ENCODE peak calls at places on chromosomes 11 and 22, in eight cellular contexts. One of them, this sample, is unnamed.

GRCh38 chr11:69437001-69437875 is 44.2 kb upstream of the LINC01488 start:
- DNase-seq in germinal center: no peak
- DNase-seq in Peyer's patch: no peak
- DNase-seq in MV-4-11: no peak
- DNase-seq in fibroblast of the aortic adventitia: no peak
- DNase-seq in adrenal gland: no peak
- DNase-seq in head of caudate nucleus: no peak
- DNase-seq in mammary epithelial cell: peak; percentile 82
- DNase-seq in this sample: no peak

GRCh38 chr11:68810164-68810563 is 31.6 kb downstream of the CPT1A start:
- DNase-seq in germinal center: no peak
- DNase-seq in mammary epithelial cell: no peak
- DNase-seq in MV-4-11: no peak
- DNase-seq in adrenal gland: peak; percentile 85
- DNase-seq in Peyer's patch: no peak
- DNase-seq in head of caudate nucleus: no peak
- DNase-seq in fibroblast of the aortic adventitia: no peak
- DNase-seq in this sample: no peak

GRCh38 chr11:64710418-64711137 is 12.4 kb downstream of the NRXN2 start:
- DNase-seq in adrenal gland: no peak
- DNase-seq in germinal center: no peak
- DNase-seq in fibroblast of the aortic adventitia: peak; percentile 12
- DNase-seq in head of caudate nucleus: no peak
- DNase-seq in mammary epithelial cell: peak; percentile 41
- DNase-seq in MV-4-11: peak; percentile 49
- DNase-seq in Peyer's patch: no peak
- DNase-seq in this sample: no peak

GRCh38 chr11:67408437-67409200 is 4.7 kb downstream of the TBC1D10C start:
- DNase-seq in Peyer's patch: peak; percentile 46
- DNase-seq in mammary epithelial cell: no peak
- DNase-seq in fibroblast of the aortic adventitia: no peak
- DNase-seq in adrenal gland: no peak
- DNase-seq in germinal center: no peak
- DNase-seq in head of caudate nucleus: no peak
- DNase-seq in MV-4-11: no peak
- DNase-seq in this sample: no peak

GRCh38 chr11:115869780-115870431 is 365.7 kb upstream of the CADM1 start:
- DNase-seq in MV-4-11: peak; percentile 78
- DNase-seq in fibroblast of the aortic adventitia: no peak
- DNase-seq in adrenal gland: peak; percentile 10
- DNase-seq in mammary epithelial cell: peak; percentile 17
- DNase-seq in germinal center: peak; percentile 39
- DNase-seq in Peyer's patch: no peak
- DNase-seq in head of caudate nucleus: no peak
- DNase-seq in this sample: peak; percentile 16

GRCh38 chr11:120645639-120646038 is 134.1 kb downstream of the GRIK4 start:
- DNase-seq in head of caudate nucleus: no peak
- DNase-seq in mammary epithelial cell: no peak
- DNase-seq in germinal center: no peak
- DNase-seq in Peyer's patch: no peak
- DNase-seq in adrenal gland: no peak
- DNase-seq in MV-4-11: no peak
- DNase-seq in fibroblast of the aortic adventitia: no peak
- DNase-seq in this sample: no peak

GRCh38 chr11:95917188-95918036 is 6.5 kb downstream of the MTMR2 start:
- DNase-seq in fibroblast of the aortic adventitia: peak; percentile 75
- DNase-seq in Peyer's patch: no peak
- DNase-seq in mammary epithelial cell: peak; percentile 24
- DNase-seq in adrenal gland: no peak
- DNase-seq in head of caudate nucleus: no peak
- DNase-seq in MV-4-11: no peak
- DNase-seq in germinal center: no peak
- DNase-seq in this sample: no peak

GRCh38 chr11:121873770-121874169 is 242.2 kb downstream of the BLID start:
- DNase-seq in germinal center: no peak
- DNase-seq in mammary epithelial cell: no peak
- DNase-seq in Peyer's patch: no peak
- DNase-seq in head of caudate nucleus: no peak
- DNase-seq in adrenal gland: no peak
- DNase-seq in fibroblast of the aortic adventitia: no peak
- DNase-seq in MV-4-11: no peak
- DNase-seq in this sample: no peak

GRCh38 chr11:12066056-12066798 is 44.2 kb upstream of the MICAL2 start:
- DNase-seq in head of caudate nucleus: no peak
- DNase-seq in mammary epithelial cell: peak; percentile 97
- DNase-seq in adrenal gland: peak; percentile 83
- DNase-seq in Peyer's patch: no peak
- DNase-seq in fibroblast of the aortic adventitia: peak; percentile 89
- DNase-seq in germinal center: no peak
- DNase-seq in MV-4-11: peak; percentile 21
- DNase-seq in this sample: no peak

GRCh38 chr11:2569731-2570210 is 125.0 kb downstream of the KCNQ1 start:
- DNase-seq in mammary epithelial cell: no peak
- DNase-seq in Peyer's patch: peak; percentile 44
- DNase-seq in adrenal gland: no peak
- DNase-seq in head of caudate nucleus: no peak
- DNase-seq in MV-4-11: no peak
- DNase-seq in fibroblast of the aortic adventitia: no peak
- DNase-seq in germinal center: no peak
- DNase-seq in this sample: no peak

GRCh38 chr11:35402751-35403454 is 16.5 kb downstream of the SLC1A2 start:
- DNase-seq in adrenal gland: no peak
- DNase-seq in Peyer's patch: no peak
- DNase-seq in MV-4-11: no peak
- DNase-seq in mammary epithelial cell: no peak
- DNase-seq in germinal center: no peak
- DNase-seq in fibroblast of the aortic adventitia: no peak
- DNase-seq in head of caudate nucleus: no peak
- DNase-seq in this sample: no peak

GRCh38 chr11:101686514-101686913 is 102.7 kb upstream of the TRPC6 start:
- DNase-seq in Peyer's patch: no peak
- DNase-seq in MV-4-11: no peak
- DNase-seq in mammary epithelial cell: peak; percentile 85
- DNase-seq in germinal center: no peak
- DNase-seq in head of caudate nucleus: no peak
- DNase-seq in fibroblast of the aortic adventitia: no peak
- DNase-seq in adrenal gland: peak; percentile 11
- DNase-seq in this sample: no peak

GRCh38 chr22:50696251-50696798 is 23.7 kb downstream of the SHANK3 start:
- DNase-seq in germinal center: no peak
- DNase-seq in Peyer's patch: no peak
- DNase-seq in fibroblast of the aortic adventitia: no peak
- DNase-seq in adrenal gland: no peak
- DNase-seq in mammary epithelial cell: peak; percentile 21
- DNase-seq in head of caudate nucleus: no peak
- DNase-seq in MV-4-11: no peak
- DNase-seq in this sample: no peak

GRCh38 chr11:235998-236773 is at the start of gene SIRT3:
- DNase-seq in mammary epithelial cell: peak; percentile 81
- DNase-seq in germinal center: peak; percentile 96
- DNase-seq in head of caudate nucleus: peak; percentile 72
- DNase-seq in adrenal gland: peak; percentile 89
- DNase-seq in Peyer's patch: peak; percentile 93
- DNase-seq in MV-4-11: peak; percentile 75
- DNase-seq in fibroblast of the aortic adventitia: peak; percentile 67
- DNase-seq in this sample: peak; percentile 99

GRCh38 chr11:120023551-120023950 is 114.4 kb downstream of the TRIM29 start:
- DNase-seq in MV-4-11: no peak
- DNase-seq in adrenal gland: no peak
- DNase-seq in fibroblast of the aortic adventitia: no peak
- DNase-seq in Peyer's patch: no peak
- DNase-seq in mammary epithelial cell: no peak
- DNase-seq in head of caudate nucleus: no peak
- DNase-seq in germinal center: no peak
- DNase-seq in this sample: no peak

GRCh38 chr22:41429946-41430332 is 16.7 kb downstream of the TOB2 start:
- DNase-seq in Peyer's patch: no peak
- DNase-seq in MV-4-11: no peak
- DNase-seq in mammary epithelial cell: no peak
- DNase-seq in adrenal gland: no peak
- DNase-seq in head of caudate nucleus: no peak
- DNase-seq in fibroblast of the aortic adventitia: no peak
- DNase-seq in germinal center: no peak
- DNase-seq in this sample: no peak

GRCh38 chr11:85661972-85662664 is 2.8 kb downstream of the CREBZF start:
- DNase-seq in mammary epithelial cell: no peak
- DNase-seq in Peyer's patch: no peak
- DNase-seq in germinal center: no peak
- DNase-seq in fibroblast of the aortic adventitia: peak; percentile 37
- DNase-seq in adrenal gland: no peak
- DNase-seq in MV-4-11: no peak
- DNase-seq in head of caudate nucleus: no peak
- DNase-seq in this sample: no peak

GRCh38 chr11:33557201-33557600 is 143.4 kb downstream of the C11orf91 start:
- DNase-seq in Peyer's patch: no peak
- DNase-seq in head of caudate nucleus: no peak
- DNase-seq in fibroblast of the aortic adventitia: peak; percentile 79
- DNase-seq in MV-4-11: no peak
- DNase-seq in adrenal gland: no peak
- DNase-seq in germinal center: no peak
- DNase-seq in mammary epithelial cell: peak; percentile 92
- DNase-seq in this sample: no peak

GRCh38 chr11:115330693-115331482 is 173.3 kb downstream of the CADM1 start:
- DNase-seq in Peyer's patch: no peak
- DNase-seq in germinal center: no peak
- DNase-seq in MV-4-11: no peak
- DNase-seq in head of caudate nucleus: no peak
- DNase-seq in mammary epithelial cell: no peak
- DNase-seq in fibroblast of the aortic adventitia: no peak
- DNase-seq in adrenal gland: no peak
- DNase-seq in this sample: no peak

GRCh38 chr22:19897726-19898515 is 43.2 kb upstream of the GNB1L start:
- DNase-seq in Peyer's patch: no peak
- DNase-seq in mammary epithelial cell: no peak
- DNase-seq in MV-4-11: no peak
- DNase-seq in germinal center: no peak
- DNase-seq in adrenal gland: no peak
- DNase-seq in fibroblast of the aortic adventitia: no peak
- DNase-seq in head of caudate nucleus: no peak
- DNase-seq in this sample: no peak

GRCh38 chr11:10493041-10493663 is 38.1 kb downstream of the AMPD3 start:
- DNase-seq in Peyer's patch: no peak
- DNase-seq in mammary epithelial cell: no peak
- DNase-seq in fibroblast of the aortic adventitia: no peak
- DNase-seq in adrenal gland: no peak
- DNase-seq in head of caudate nucleus: no peak
- DNase-seq in MV-4-11: no peak
- DNase-seq in germinal center: no peak
- DNase-seq in this sample: no peak

GRCh38 chr11:121352301-121352891 is 59.8 kb downstream of the SC5D start:
- DNase-seq in germinal center: no peak
- DNase-seq in adrenal gland: no peak
- DNase-seq in head of caudate nucleus: peak; percentile 62
- DNase-seq in Peyer's patch: no peak
- DNase-seq in fibroblast of the aortic adventitia: no peak
- DNase-seq in mammary epithelial cell: no peak
- DNase-seq in MV-4-11: no peak
- DNase-seq in this sample: no peak

GRCh38 chr22:36873614-36874308 is 13.0 kb downstream of the NCF4 start:
- DNase-seq in fibroblast of the aortic adventitia: peak; percentile 82
- DNase-seq in Peyer's patch: no peak
- DNase-seq in mammary epithelial cell: peak; percentile 88
- DNase-seq in MV-4-11: peak; percentile 94
- DNase-seq in adrenal gland: peak; percentile 68
- DNase-seq in germinal center: peak; percentile 60
- DNase-seq in head of caudate nucleus: no peak
- DNase-seq in this sample: peak; percentile 68

GRCh38 chr11:6646040-6646439 is 9.6 kb downstream of the DCHS1 start:
- DNase-seq in fibroblast of the aortic adventitia: peak; percentile 74
- DNase-seq in MV-4-11: peak; percentile 78
- DNase-seq in germinal center: no peak
- DNase-seq in mammary epithelial cell: no peak
- DNase-seq in Peyer's patch: no peak
- DNase-seq in head of caudate nucleus: no peak
- DNase-seq in adrenal gland: peak; percentile 40
- DNase-seq in this sample: no peak

GRCh38 chr11:67366546-67366945 is 6.9 kb downstream of the CLCF1 start:
- DNase-seq in mammary epithelial cell: no peak
- DNase-seq in head of caudate nucleus: no peak
- DNase-seq in germinal center: no peak
- DNase-seq in Peyer's patch: no peak
- DNase-seq in adrenal gland: no peak
- DNase-seq in MV-4-11: no peak
- DNase-seq in fibroblast of the aortic adventitia: peak; percentile 49
- DNase-seq in this sample: no peak

GRCh38 chr11:63639195-63639832 is 25.1 kb upstream of the PLAAT3 start:
- DNase-seq in adrenal gland: no peak
- DNase-seq in MV-4-11: peak; percentile 33
- DNase-seq in mammary epithelial cell: no peak
- DNase-seq in fibroblast of the aortic adventitia: peak; percentile 74
- DNase-seq in germinal center: no peak
- DNase-seq in head of caudate nucleus: no peak
- DNase-seq in Peyer's patch: no peak
- DNase-seq in this sample: no peak

GRCh38 chr11:9574806-9575530 is 1.5 kb downstream of the WEE1 start:
- DNase-seq in Peyer's patch: peak; percentile 70
- DNase-seq in MV-4-11: peak; percentile 15
- DNase-seq in adrenal gland: peak; percentile 76
- DNase-seq in germinal center: peak; percentile 16
- DNase-seq in mammary epithelial cell: peak; percentile 86
- DNase-seq in fibroblast of the aortic adventitia: peak; percentile 93
- DNase-seq in head of caudate nucleus: no peak
- DNase-seq in this sample: peak; percentile 10

GRCh38 chr11:128552783-128553661 is 34.3 kb downstream of the ETS1 start:
- DNase-seq in germinal center: peak; percentile 92
- DNase-seq in head of caudate nucleus: peak; percentile 46
- DNase-seq in Peyer's patch: no peak
- DNase-seq in adrenal gland: peak; percentile 8
- DNase-seq in mammary epithelial cell: peak; percentile 94
- DNase-seq in fibroblast of the aortic adventitia: no peak
- DNase-seq in MV-4-11: peak; percentile 86
- DNase-seq in this sample: peak; percentile 76

GRCh38 chr22:23237201-23237798 is 57.0 kb downstream of the BCR start:
- DNase-seq in MV-4-11: no peak
- DNase-seq in head of caudate nucleus: peak; percentile 69
- DNase-seq in germinal center: no peak
- DNase-seq in mammary epithelial cell: no peak
- DNase-seq in adrenal gland: no peak
- DNase-seq in Peyer's patch: no peak
- DNase-seq in fibroblast of the aortic adventitia: peak; percentile 32
- DNase-seq in this sample: no peak

GRCh38 chr22:36682835-36683234 is 20.7 kb downstream of the CACNG2 start:
- DNase-seq in head of caudate nucleus: no peak
- DNase-seq in germinal center: no peak
- DNase-seq in mammary epithelial cell: no peak
- DNase-seq in fibroblast of the aortic adventitia: no peak
- DNase-seq in Peyer's patch: no peak
- DNase-seq in MV-4-11: no peak
- DNase-seq in adrenal gland: no peak
- DNase-seq in this sample: no peak

GRCh38 chr11:19512621-19513020 is 200.0 kb upstream of the NAV2 start:
- DNase-seq in fibroblast of the aortic adventitia: peak; percentile 30
- DNase-seq in MV-4-11: no peak
- DNase-seq in head of caudate nucleus: no peak
- DNase-seq in mammary epithelial cell: no peak
- DNase-seq in germinal center: no peak
- DNase-seq in Peyer's patch: no peak
- DNase-seq in adrenal gland: no peak
- DNase-seq in this sample: no peak

GRCh38 chr11:61846351-61846750 is 18.3 kb downstream of the FADS2 start:
- DNase-seq in head of caudate nucleus: no peak
- DNase-seq in MV-4-11: no peak
- DNase-seq in adrenal gland: no peak
- DNase-seq in germinal center: no peak
- DNase-seq in fibroblast of the aortic adventitia: no peak
- DNase-seq in mammary epithelial cell: no peak
- DNase-seq in Peyer's patch: no peak
- DNase-seq in this sample: no peak

GRCh38 chr22:39170825-39171622 is 18.5 kb upstream of the CBX7 start:
- DNase-seq in head of caudate nucleus: peak; percentile 85
- DNase-seq in Peyer's patch: peak; percentile 88
- DNase-seq in MV-4-11: peak; percentile 45
- DNase-seq in fibroblast of the aortic adventitia: peak; percentile 71
- DNase-seq in adrenal gland: peak; percentile 84
- DNase-seq in germinal center: peak; percentile 79
- DNase-seq in mammary epithelial cell: peak; percentile 69
- DNase-seq in this sample: peak; percentile 82

GRCh38 chr22:38524434-38524833 is 18.3 kb upstream of the DDX17 start:
- DNase-seq in Peyer's patch: no peak
- DNase-seq in mammary epithelial cell: no peak
- DNase-seq in adrenal gland: no peak
- DNase-seq in MV-4-11: peak; percentile 45
- DNase-seq in head of caudate nucleus: no peak
- DNase-seq in germinal center: no peak
- DNase-seq in fibroblast of the aortic adventitia: no peak
- DNase-seq in this sample: no peak